ENCODE peak calls at places on chromosomes 12 and 14, in nine cellular contexts. L, J, W, F, X, Q, S, U and A are unnamed samples.
A peak's percentile ranks its signal among the peaks of the same experiment; 100 is the strongest.

GRCh38 chr12:70366581-70367267 is 634 bp downstream of the KCNMB4 start:
- DNase-seq in L (peak; percentile 35), J (peak; percentile 72), W (peak; percentile 38), F (peak; percentile 27), X (peak; percentile 37), Q (peak; percentile 63), S (peak; percentile 56), U (no peak), A (peak; percentile 50)

GRCh38 chr12:58491296-58491695 is 429.0 kb downstream of the LRIG3 start:
- DNase-seq in L (no peak), J (no peak), W (no peak), F (no peak), X (peak; percentile 36), Q (peak; percentile 65), S (no peak), U (no peak), A (peak; percentile 28)

GRCh38 chr12:71685961-71686657 is at the start of gene TMEM19:
- DNase-seq in L (peak; percentile 72), J (peak; percentile 93), W (peak; percentile 94), F (peak; percentile 78), X (peak; percentile 94), Q (peak; percentile 93), S (peak; percentile 90), U (peak; percentile 85), A (peak; percentile 96)

GRCh38 chr14:28305938-28306337 is 460.6 kb upstream of the FOXG1 start:
- DNase-seq in L (no peak), J (no peak), W (no peak), F (no peak), X (no peak), Q (no peak), S (no peak), U (no peak), A (no peak)

GRCh38 chr12:50110762-50111416 is 1.1 kb upstream of the COX14 start:
- DNase-seq in L (no peak), J (peak; percentile 92), W (peak; percentile 34), F (peak; percentile 52), X (peak; percentile 42), Q (peak; percentile 18), S (peak; percentile 18), U (no peak), A (peak; percentile 45)

GRCh38 chr12:1203735-1204019 is 212.7 kb downstream of the ERC1 start:
- DNase-seq in L (no peak), J (no peak), W (no peak), F (no peak), X (no peak), Q (no peak), S (no peak), U (no peak), A (no peak)

GRCh38 chr12:50765325-50765911 is 1.5 kb downstream of the ATF1 start:
- DNase-seq in L (no peak), J (peak; percentile 45), W (peak; percentile 67), F (peak; percentile 58), X (peak; percentile 61), Q (peak; percentile 76), S (peak; percentile 20), U (no peak), A (peak; percentile 72)

GRCh38 chr14:35534884-35535793 is 1.2 kb downstream of the INSM2 start:
- DNase-seq in L (peak; percentile 46), J (peak; percentile 87), W (peak; percentile 89), F (peak; percentile 69), X (peak; percentile 69), Q (peak; percentile 75), S (peak; percentile 30), U (peak; percentile 73), A (peak; percentile 91)

GRCh38 chr14:58884442-58884841 is 246.7 kb downstream of the DACT1 start:
- DNase-seq in L (no peak), J (no peak), W (no peak), F (no peak), X (no peak), Q (no peak), S (no peak), U (no peak), A (no peak)

GRCh38 chr14:59306775-59307174 is 118.3 kb downstream of the DAAM1 start:
- DNase-seq in L (no peak), J (no peak), W (no peak), F (peak; percentile 57), X (peak; percentile 52), Q (peak; percentile 94), S (no peak), U (no peak), A (no peak)

GRCh38 chr12:112303004-112303403 is 79.2 kb downstream of the HECTD4 start:
- DNase-seq in L (no peak), J (no peak), W (peak; percentile 34), F (peak; percentile 57), X (peak; percentile 74), Q (peak; percentile 87), S (no peak), U (no peak), A (peak; percentile 46)

GRCh38 chr12:108694812-108695278 is 36.5 kb downstream of the CORO1C start:
- DNase-seq in L (no peak), J (no peak), W (no peak), F (no peak), X (no peak), Q (peak; percentile 86), S (no peak), U (no peak), A (no peak)

GRCh38 chr14:51118993-51119392 is 24.1 kb upstream of the TRIM9 start:
- DNase-seq in L (no peak), J (no peak), W (no peak), F (no peak), X (no peak), Q (peak; percentile 11), S (no peak), U (no peak), A (no peak)

GRCh38 chr14:101857226-101857625 is 95.7 kb downstream of the PPP2R5C start:
- DNase-seq in L (no peak), J (no peak), W (no peak), F (no peak), X (no peak), Q (no peak), S (no peak), U (no peak), A (no peak)

GRCh38 chr12:57216931-57217871 is 607 bp downstream of the NXPH4 start:
- DNase-seq in L (no peak), J (no peak), W (no peak), F (no peak), X (peak; percentile 40), Q (no peak), S (no peak), U (no peak), A (no peak)

GRCh38 chr14:46686652-46687051 is 35.1 kb upstream of the RPL10L start:
- DNase-seq in L (no peak), J (no peak), W (no peak), F (no peak), X (no peak), Q (peak; percentile 3), S (no peak), U (no peak), A (no peak)

GRCh38 chr12:131084341-131085011 is 130.8 kb downstream of the ADGRD1 start:
- DNase-seq in L (no peak), J (no peak), W (no peak), F (no peak), X (no peak), Q (no peak), S (peak; percentile 1), U (no peak), A (no peak)

GRCh38 chr14:44361083-44361482 is 146.0 kb downstream of the FSCB start:
- DNase-seq in L (no peak), J (no peak), W (no peak), F (no peak), X (no peak), Q (no peak), S (no peak), U (no peak), A (no peak)

GRCh38 chr12:20356048-20356447 is 12.3 kb upstream of the PDE3A start:
- DNase-seq in L (no peak), J (no peak), W (no peak), F (no peak), X (no peak), Q (no peak), S (no peak), U (no peak), A (no peak)

GRCh38 chr14:29895591-29896043 is 32.0 kb downstream of the PRKD1 start:
- DNase-seq in L (no peak), J (peak; percentile 73), W (no peak), F (no peak), X (no peak), Q (no peak), S (no peak), U (no peak), A (no peak)

GRCh38 chr12:89038831-89039509 is 313.3 kb downstream of the DUSP6 start:
- DNase-seq in L (no peak), J (no peak), W (no peak), F (no peak), X (no peak), Q (no peak), S (no peak), U (no peak), A (no peak)

GRCh38 chr14:99246536-99247083 is 25.4 kb downstream of the BCL11B start:
- DNase-seq in L (no peak), J (no peak), W (no peak), F (no peak), X (no peak), Q (no peak), S (no peak), U (no peak), A (no peak)

GRCh38 chr12:93785262-93786010 is 108.3 kb downstream of the CRADD start:
- DNase-seq in L (no peak), J (no peak), W (peak; percentile 71), F (peak; percentile 73), X (peak; percentile 97), Q (peak; percentile 86), S (no peak), U (no peak), A (peak; percentile 78)

GRCh38 chr14:59360923-59361794 is 104.0 kb downstream of the GPR135 start:
- DNase-seq in L (no peak), J (no peak), W (no peak), F (peak; percentile 90), X (peak; percentile 86), Q (peak; percentile 94), S (no peak), U (peak; percentile 79), A (peak; percentile 21)

GRCh38 chr14:22837059-22837749 is 819 bp downstream of the MMP14 start:
- DNase-seq in L (no peak), J (peak; percentile 64), W (peak; percentile 76), F (peak; percentile 19), X (peak; percentile 61), Q (peak; percentile 50), S (no peak), U (no peak), A (peak; percentile 67)

GRCh38 chr12:71503579-71504470 is 64.2 kb downstream of the LGR5 start:
- DNase-seq in L (no peak), J (no peak), W (no peak), F (no peak), X (no peak), Q (no peak), S (no peak), U (no peak), A (no peak)

GRCh38 chr12:12715459-12716150 is 1.6 kb upstream of the CDKN1B start:
- DNase-seq in L (no peak), J (no peak), W (no peak), F (no peak), X (no peak), Q (peak; percentile 8), S (peak; percentile 18), U (no peak), A (no peak)

GRCh38 chr12:49741882-49742620 is 694 bp downstream of the TMBIM6 start:
- DNase-seq in L (peak; percentile 80), J (peak; percentile 85), W (peak; percentile 83), F (peak; percentile 70), X (peak; percentile 84), Q (peak; percentile 93), S (peak; percentile 72), U (peak; percentile 90), A (peak; percentile 86)